ENCODE peak calls at places on chromosomes 16 and 17, in four cellular contexts. One of them, this sample, is unnamed.

GRCh38 chr17:82956726-82957468 is 117.1 kb upstream of the ZNF750 start:
- DNase-seq in DMS153: no peak
- DNase-seq in GDM1: no peak
- DNase-seq in AG10803: no peak
- DNase-seq in this sample: no peak

GRCh38 chr17:67496286-67496685 is 119.2 kb downstream of the PITPNC1 start:
- DNase-seq in GDM1: no peak
- DNase-seq in DMS153: no peak
- DNase-seq in AG10803: no peak
- DNase-seq in this sample: no peak

GRCh38 chr17:17613708-17614114 is 22.2 kb upstream of the PEMT start:
- DNase-seq in AG10803: peak
- DNase-seq in DMS153: peak
- DNase-seq in GDM1: peak
- DNase-seq in this sample: peak

GRCh38 chr17:77374170-77374936 is 233.6 kb downstream of the SEC14L1 start:
- DNase-seq in GDM1: peak
- DNase-seq in DMS153: peak
- DNase-seq in AG10803: peak
- DNase-seq in this sample: peak

GRCh38 chr17:61981323-61981722 is 53.5 kb upstream of the INTS2 start:
- DNase-seq in GDM1: no peak
- DNase-seq in AG10803: no peak
- DNase-seq in DMS153: no peak
- DNase-seq in this sample: peak

GRCh38 chr17:34386343-34386924 is 23.4 kb upstream of the CCL1 start:
- DNase-seq in DMS153: no peak
- DNase-seq in GDM1: no peak
- DNase-seq in AG10803: no peak
- DNase-seq in this sample: no peak

GRCh38 chr17:4858068-4858879 is 25.1 kb downstream of the MINK1 start:
- DNase-seq in AG10803: no peak
- DNase-seq in GDM1: no peak
- DNase-seq in DMS153: peak
- DNase-seq in this sample: no peak

GRCh38 chr17:74325743-74326379 is at the start of gene KIF19:
- DNase-seq in AG10803: no peak
- DNase-seq in DMS153: no peak
- DNase-seq in GDM1: no peak
- DNase-seq in this sample: no peak

GRCh38 chr16:23124315-23124714 is 24.9 kb downstream of the USP31 start:
- DNase-seq in AG10803: peak
- DNase-seq in DMS153: no peak
- DNase-seq in GDM1: no peak
- DNase-seq in this sample: peak

GRCh38 chr17:45316271-45317112 is at the start of gene MAP3K14:
- DNase-seq in GDM1: peak
- DNase-seq in DMS153: peak
- DNase-seq in AG10803: peak
- DNase-seq in this sample: peak

GRCh38 chr17:14699569-14700190 is 398.8 kb downstream of the HS3ST3B1 start:
- DNase-seq in GDM1: no peak
- DNase-seq in AG10803: no peak
- DNase-seq in DMS153: no peak
- DNase-seq in this sample: no peak

GRCh38 chr17:65530985-65531507 is 30.4 kb downstream of the AXIN2 start:
- DNase-seq in GDM1: no peak
- DNase-seq in DMS153: no peak
- DNase-seq in AG10803: peak
- DNase-seq in this sample: no peak

GRCh38 chr17:1201132-1201702 is 21.4 kb upstream of the ABR start:
- DNase-seq in DMS153: no peak
- DNase-seq in AG10803: no peak
- DNase-seq in GDM1: no peak
- DNase-seq in this sample: no peak

GRCh38 chr16:56574625-56575024 is 9.8 kb downstream of the MT4 start:
- DNase-seq in AG10803: no peak
- DNase-seq in GDM1: no peak
- DNase-seq in DMS153: no peak
- DNase-seq in this sample: no peak

GRCh38 chr16:49497466-49497865 is 123.9 kb downstream of the C16orf78 start:
- DNase-seq in GDM1: no peak
- DNase-seq in AG10803: no peak
- DNase-seq in DMS153: no peak
- DNase-seq in this sample: no peak

GRCh38 chr17:78324391-78325075 is 35.3 kb downstream of the SOCS3 start:
- DNase-seq in GDM1: peak
- DNase-seq in AG10803: peak
- DNase-seq in DMS153: peak
- DNase-seq in this sample: peak

GRCh38 chr17:74920679-74921044 is 2.4 kb downstream of the USH1G start:
- DNase-seq in GDM1: no peak
- DNase-seq in DMS153: no peak
- DNase-seq in AG10803: no peak
- DNase-seq in this sample: no peak

GRCh38 chr17:57357830-57358426 is 101.6 kb downstream of the MSI2 start:
- DNase-seq in DMS153: no peak
- DNase-seq in GDM1: no peak
- DNase-seq in AG10803: no peak
- DNase-seq in this sample: no peak

GRCh38 chr17:19654342-19654886 is 5.9 kb downstream of the ALDH3A2 start:
- DNase-seq in AG10803: no peak
- DNase-seq in DMS153: no peak
- DNase-seq in GDM1: no peak
- DNase-seq in this sample: no peak

GRCh38 chr16:23899869-23900268 is 64.1 kb downstream of the PRKCB start:
- DNase-seq in AG10803: no peak
- DNase-seq in GDM1: no peak
- DNase-seq in DMS153: no peak
- DNase-seq in this sample: no peak

GRCh38 chr17:12041316-12041715 is 20.6 kb downstream of the MAP2K4 start:
- DNase-seq in GDM1: no peak
- DNase-seq in AG10803: peak
- DNase-seq in DMS153: no peak
- DNase-seq in this sample: peak

GRCh38 chr16:2955779-2956565 is 8.1 kb upstream of the KREMEN2 start:
- DNase-seq in GDM1: peak
- DNase-seq in DMS153: no peak
- DNase-seq in AG10803: no peak
- DNase-seq in this sample: no peak

GRCh38 chr17:10875411-10875810 is 37.5 kb upstream of the PIRT start:
- DNase-seq in DMS153: no peak
- DNase-seq in AG10803: no peak
- DNase-seq in GDM1: no peak
- DNase-seq in this sample: no peak

GRCh38 chr17:49901460-49902331 is 53.8 kb upstream of the TAC4 start:
- DNase-seq in GDM1: no peak
- DNase-seq in DMS153: peak
- DNase-seq in AG10803: no peak
- DNase-seq in this sample: no peak